ENCODE peak calls at places on chromosomes 6 and 20, in six cellular contexts. One of them, this sample, is unnamed.

GRCh38 chr6:148888853-148889252 is 142.0 kb downstream of the UST start:
- DNase-seq in Karpas-422: no peak
- DNase-seq in HCT116: no peak
- DNase-seq in fibroblast of lung: no peak
- DNase-seq in K562: no peak
- DNase-seq in IMR-90: peak; percentile 38
- DNase-seq in this sample: no peak

GRCh38 chr6:14055541-14055940 is 62.0 kb upstream of the CD83 start:
- DNase-seq in Karpas-422: no peak
- DNase-seq in HCT116: no peak
- DNase-seq in fibroblast of lung: no peak
- DNase-seq in K562: no peak
- DNase-seq in IMR-90: no peak
- DNase-seq in this sample: no peak

GRCh38 chr6:41581381-41581991 is 35.3 kb downstream of the FOXP4 start:
- DNase-seq in Karpas-422: no peak
- DNase-seq in HCT116: peak; percentile 33
- DNase-seq in fibroblast of lung: peak; percentile 80
- DNase-seq in K562: no peak
- DNase-seq in IMR-90: peak; percentile 89
- DNase-seq in this sample: no peak

GRCh38 chr6:140923048-140923447 is 1209.7 kb upstream of the GJE1 start:
- DNase-seq in Karpas-422: no peak
- DNase-seq in HCT116: no peak
- DNase-seq in fibroblast of lung: no peak
- DNase-seq in K562: no peak
- DNase-seq in IMR-90: no peak
- DNase-seq in this sample: no peak

GRCh38 chr6:134464690-134465411 is 146.9 kb upstream of the SGK1 start:
- DNase-seq in Karpas-422: no peak
- DNase-seq in HCT116: no peak
- DNase-seq in fibroblast of lung: peak; percentile 53
- DNase-seq in K562: no peak
- DNase-seq in IMR-90: peak; percentile 89
- DNase-seq in this sample: no peak

GRCh38 chr6:150900049-150900448 is 34.5 kb downstream of the MTHFD1L start:
- DNase-seq in Karpas-422: no peak
- DNase-seq in HCT116: no peak
- DNase-seq in fibroblast of lung: no peak
- DNase-seq in K562: no peak
- DNase-seq in IMR-90: no peak
- DNase-seq in this sample: no peak

GRCh38 chr6:31068738-31069340 is 43.5 kb downstream of the C6orf15 start:
- DNase-seq in Karpas-422: peak; percentile 92
- DNase-seq in HCT116: peak; percentile 81
- DNase-seq in fibroblast of lung: peak; percentile 85
- DNase-seq in K562: peak; percentile 87
- DNase-seq in IMR-90: peak; percentile 83
- DNase-seq in this sample: peak; percentile 63

GRCh38 chr6:87925373-87926060 is 122.1 kb upstream of the SPACA1 start:
- DNase-seq in Karpas-422: no peak
- DNase-seq in HCT116: no peak
- DNase-seq in fibroblast of lung: no peak
- DNase-seq in K562: no peak
- DNase-seq in IMR-90: no peak
- DNase-seq in this sample: peak; percentile 90

GRCh38 chr20:35768731-35769664 is 2.8 kb upstream of the PHF20 start:
- DNase-seq in Karpas-422: no peak
- DNase-seq in HCT116: peak; percentile 77
- DNase-seq in fibroblast of lung: peak; percentile 99
- DNase-seq in K562: peak; percentile 60
- DNase-seq in IMR-90: peak; percentile 98
- DNase-seq in this sample: no peak

GRCh38 chr6:52635049-52635577 is 35.8 kb upstream of the TMEM14A start:
- DNase-seq in Karpas-422: no peak
- DNase-seq in HCT116: no peak
- DNase-seq in fibroblast of lung: no peak
- DNase-seq in K562: no peak
- DNase-seq in IMR-90: peak; percentile 46
- DNase-seq in this sample: no peak

GRCh38 chr20:11387189-11387754 is 530.4 kb upstream of the BTBD3 start:
- DNase-seq in Karpas-422: no peak
- DNase-seq in HCT116: peak; percentile 3
- DNase-seq in fibroblast of lung: peak; percentile 74
- DNase-seq in K562: no peak
- DNase-seq in IMR-90: peak; percentile 99
- DNase-seq in this sample: no peak

GRCh38 chr6:81890846-81891245 is 138.4 kb upstream of the TENT5A start:
- DNase-seq in Karpas-422: no peak
- DNase-seq in HCT116: no peak
- DNase-seq in fibroblast of lung: peak; percentile 66
- DNase-seq in K562: no peak
- DNase-seq in IMR-90: peak; percentile 53
- DNase-seq in this sample: no peak

GRCh38 chr20:45012682-45013302 is 46.5 kb downstream of the STK4 start:
- DNase-seq in Karpas-422: no peak
- DNase-seq in HCT116: no peak
- DNase-seq in fibroblast of lung: peak; percentile 41
- DNase-seq in K562: no peak
- DNase-seq in IMR-90: peak; percentile 57
- DNase-seq in this sample: no peak

DNA sequence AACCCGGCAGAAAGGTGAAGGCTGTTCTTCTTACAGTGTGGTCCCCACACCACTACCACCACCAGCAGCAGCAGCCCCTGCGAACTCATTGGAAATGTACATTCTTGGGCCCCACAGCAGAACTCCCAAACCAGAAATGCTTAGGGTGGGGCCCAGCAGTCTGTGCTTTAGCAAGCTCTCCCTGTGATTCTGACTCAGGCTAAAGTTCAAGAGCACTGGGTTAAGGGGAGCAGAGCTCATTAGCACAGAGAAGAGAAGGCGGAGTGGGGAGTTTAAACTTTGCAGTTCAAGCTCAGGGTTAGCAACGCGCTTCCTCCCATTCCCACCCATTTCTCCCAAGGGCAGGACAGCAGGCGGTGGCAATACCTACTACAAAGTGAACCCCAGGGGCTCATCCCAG is 237.8 kb downstream of the QKI start:
- DNase-seq in Karpas-422: no peak
- DNase-seq in HCT116: no peak
- DNase-seq in fibroblast of lung: no peak
- DNase-seq in K562: no peak
- DNase-seq in IMR-90: no peak
- DNase-seq in this sample: no peak
- H2AFZ ChIP-seq in Karpas-422: no peak overlapping the region
- H2AFZ ChIP-seq in HCT116: no peak overlapping the region
- H2AFZ ChIP-seq in fibroblast of lung: no peak overlapping the region
- H2AFZ ChIP-seq in K562: no peak overlapping the region
- H2AFZ ChIP-seq in IMR-90: no peak overlapping the region
- H2AFZ ChIP-seq in this sample: no peak overlapping the region

GRCh38 chr6:126718600-126719327 is 378.8 kb downstream of the CENPW start:
- DNase-seq in Karpas-422: no peak
- DNase-seq in HCT116: no peak
- DNase-seq in fibroblast of lung: no peak
- DNase-seq in K562: no peak
- DNase-seq in IMR-90: no peak
- DNase-seq in this sample: peak; percentile 84
- H3K9ac ChIP-seq in Karpas-422: no peak overlapping the region
- H3K9ac ChIP-seq in HCT116: no peak overlapping the region
- H3K9ac ChIP-seq in fibroblast of lung: no peak overlapping the region
- H3K9ac ChIP-seq in K562: no peak overlapping the region
- H3K9ac ChIP-seq in IMR-90: no peak overlapping the region
- H3K9ac ChIP-seq in this sample: no peak overlapping the region

GRCh38 chr6:115220760-115221159 is 839.9 kb downstream of the FRK start:
- DNase-seq in Karpas-422: no peak
- DNase-seq in HCT116: no peak
- DNase-seq in fibroblast of lung: no peak
- DNase-seq in K562: no peak
- DNase-seq in IMR-90: no peak
- DNase-seq in this sample: no peak

GRCh38 chr6:115216835-115217234 is 843.9 kb downstream of the FRK start:
- DNase-seq in Karpas-422: no peak
- DNase-seq in HCT116: no peak
- DNase-seq in fibroblast of lung: no peak
- DNase-seq in K562: no peak
- DNase-seq in IMR-90: no peak
- DNase-seq in this sample: no peak

GRCh38 chr6:115219645-115220044 is 841.0 kb downstream of the FRK start:
- DNase-seq in Karpas-422: no peak
- DNase-seq in HCT116: no peak
- DNase-seq in fibroblast of lung: no peak
- DNase-seq in K562: no peak
- DNase-seq in IMR-90: no peak
- DNase-seq in this sample: no peak

DNA sequence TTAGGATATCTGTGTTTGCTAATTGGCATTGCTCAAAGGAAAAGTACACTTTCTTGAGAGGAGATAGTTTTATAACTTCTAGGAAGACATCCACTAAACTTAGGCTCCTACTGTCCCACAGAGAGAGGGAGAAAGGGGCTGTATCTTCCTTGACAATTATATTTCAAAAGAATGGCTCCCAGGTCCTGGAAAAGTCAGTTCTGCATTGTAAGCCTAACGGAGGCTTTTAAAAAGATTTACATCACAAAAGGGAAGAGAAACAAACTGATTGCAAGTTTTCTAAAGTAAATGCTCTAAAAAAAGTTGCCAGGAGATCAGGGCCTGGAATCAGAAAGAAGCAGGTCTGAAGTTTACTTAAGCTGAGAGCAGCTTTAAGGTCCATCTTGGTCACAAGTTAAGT is 839.5 kb downstream of the FRK start:
- DNase-seq in Karpas-422: no peak
- DNase-seq in HCT116: no peak
- DNase-seq in fibroblast of lung: no peak
- DNase-seq in K562: no peak
- DNase-seq in IMR-90: no peak
- DNase-seq in this sample: no peak
- H2AFZ ChIP-seq in Karpas-422: no peak overlapping the region
- H2AFZ ChIP-seq in HCT116: no peak overlapping the region
- H2AFZ ChIP-seq in fibroblast of lung: no peak overlapping the region
- H2AFZ ChIP-seq in K562: no peak overlapping the region
- H2AFZ ChIP-seq in IMR-90: no peak overlapping the region
- H2AFZ ChIP-seq in this sample: no peak overlapping the region

DNA sequence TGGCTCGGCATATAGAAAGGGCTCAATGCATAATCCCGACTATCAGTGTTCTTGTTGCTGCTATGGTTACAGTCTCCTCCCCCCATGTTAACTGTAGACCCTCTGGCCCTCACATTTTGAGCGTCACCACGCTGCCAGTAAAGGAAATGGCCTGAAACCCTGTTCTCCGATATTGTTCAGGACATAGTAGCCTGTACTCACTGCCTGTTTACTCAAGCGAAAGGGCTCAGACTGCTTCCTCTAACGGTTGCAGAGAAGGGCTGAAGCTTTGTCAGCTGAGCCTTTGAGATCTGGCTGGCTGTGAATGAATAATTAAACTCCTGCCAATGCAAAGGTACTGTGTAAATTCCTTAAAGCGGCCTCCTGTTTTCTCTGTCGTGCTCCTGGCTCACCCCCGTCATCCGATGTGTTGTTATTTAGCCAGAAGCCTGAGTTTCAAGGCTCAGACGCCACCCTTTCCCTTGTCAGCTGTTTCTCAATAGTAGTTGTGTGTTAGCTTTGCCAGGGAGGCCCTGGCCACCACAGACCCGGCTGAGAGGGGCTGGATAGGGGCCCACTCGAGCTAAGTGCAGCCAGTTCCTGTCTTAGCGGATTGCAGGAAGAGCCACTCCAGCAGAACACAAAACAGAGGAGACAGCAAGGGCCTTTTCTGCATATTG is 31.2 kb upstream of the RALGAPA2 start:
- DNase-seq in Karpas-422: no peak
- DNase-seq in HCT116: no peak
- DNase-seq in fibroblast of lung: peak; percentile 49
- DNase-seq in K562: no peak
- DNase-seq in IMR-90: no peak
- DNase-seq in this sample: no peak
- H3K9ac ChIP-seq in Karpas-422: no peak overlapping the region
- H3K9ac ChIP-seq in HCT116: no peak overlapping the region
- H3K9ac ChIP-seq in fibroblast of lung: no peak overlapping the region
- H3K9ac ChIP-seq in K562: no peak overlapping the region
- H3K9ac ChIP-seq in IMR-90: no peak overlapping the region
- H3K9ac ChIP-seq in this sample: no peak overlapping the region